ENCODE peak calls at places on chromosomes 16 and 17, in four cellular contexts. Y is cardiac fibroblast, C is omental fat pad, K is progenitor cell of endocrine pancreas. D is an unnamed sample.
A peak's percentile ranks its signal among the peaks of the same experiment; 100 is the strongest.

GRCh38 chr17:65407017-65407416 is 154.4 kb downstream of the AXIN2 start:
- DNase-seq in Y (peak; percentile 49), C (no peak), K (no peak), D (no peak)

GRCh38 chr17:8729860-8730259 is 14.8 kb downstream of the CCDC42 start:
- DNase-seq in Y (no peak), C (no peak), K (no peak), D (no peak)

GRCh38 chr17:65696739-65697394 is 135.4 kb upstream of the AXIN2 start:
- DNase-seq in Y (peak; percentile 81), C (no peak), K (no peak), D (no peak)

GRCh38 chr17:81741049-81741593 is 29.0 kb downstream of the SLC25A10 start:
- DNase-seq in Y (no peak), C (no peak), K (no peak), D (no peak)

GRCh38 chr16:48206594-48207242 is 37.4 kb upstream of the LONP2 start:
- DNase-seq in Y (peak; percentile 8), C (no peak), K (no peak), D (no peak)

GRCh38 chr17:81030726-81031570 is 4.0 kb upstream of the BAIAP2 start:
- DNase-seq in Y (no peak), C (no peak), K (no peak), D (no peak)

GRCh38 chr17:16986391-16986790 is 14.5 kb upstream of the TNFRSF13B start:
- DNase-seq in Y (no peak), C (no peak), K (no peak), D (no peak)

GRCh38 chr17:78724999-78725398 is 57.1 kb downstream of the CYTH1 start:
- DNase-seq in Y (no peak), C (no peak), K (no peak), D (no peak)

GRCh38 chr17:1002771-1003555 is 6.0 kb downstream of the TIMM22 start:
- DNase-seq in Y (peak; percentile 84), C (no peak), K (no peak), D (no peak)

GRCh38 chr16:7268182-7268581 is 64.5 kb upstream of the RBFOX1 start:
- DNase-seq in Y (peak; percentile 27), C (no peak), K (peak; percentile 51), D (peak; percentile 25)

GRCh38 chr16:86874141-86874540 is 295.8 kb downstream of the FOXL1 start:
- DNase-seq in Y (peak; percentile 36), C (no peak), K (no peak), D (no peak)

GRCh38 chr16:28910046-28911031 is 14.7 kb downstream of the RABEP2 start:
- DNase-seq in Y (no peak), C (no peak), K (no peak), D (peak; percentile 75)

GRCh38 chr16:85752511-85753420 is 1.9 kb upstream of the C16orf74 start:
- DNase-seq in Y (peak; percentile 57), C (no peak), K (no peak), D (no peak)

GRCh38 chr16:12436201-12436657 is 367.5 kb downstream of the CPPED1 start:
- DNase-seq in Y (no peak), C (no peak), K (no peak), D (no peak)

GRCh38 chr16:69408451-69408850 is 16.0 kb upstream of the CYB5B start:
- DNase-seq in Y (no peak), C (no peak), K (no peak), D (no peak)

GRCh38 chr17:15436399-15437369 is 30.7 kb downstream of the CDRT4 start:
- DNase-seq in Y (peak; percentile 70), C (no peak), K (no peak), D (no peak)

GRCh38 chr16:2675714-2676113 is 6.6 kb upstream of the KCTD5 start:
- DNase-seq in Y (peak; percentile 39), C (no peak), K (no peak), D (no peak)

GRCh38 chr16:84443166-84443802 is 61.2 kb downstream of the MEAK7 start:
- DNase-seq in Y (no peak), C (no peak), K (no peak), D (no peak)

GRCh38 chr16:50684823-50685455 is 3.8 kb upstream of the SNX20 start:
- DNase-seq in Y (no peak), C (no peak), K (no peak), D (no peak)

GRCh38 chr17:45050680-45051059 is 762 bp downstream of the DCAKD start:
- DNase-seq in Y (peak; percentile 34), C (no peak), K (no peak), D (no peak)

GRCh38 chr16:49608801-49609200 is 235.2 kb downstream of the C16orf78 start:
- DNase-seq in Y (peak; percentile 74), C (no peak), K (no peak), D (no peak)

GRCh38 chr16:27922433-27922832 is 141.1 kb downstream of the GSG1L start:
- DNase-seq in Y (no peak), C (no peak), K (no peak), D (no peak)

GRCh38 chr17:50620848-50621247 is 13.8 kb upstream of the ABCC3 start:
- DNase-seq in Y (no peak), C (no peak), K (no peak), D (no peak)
- TF ChIP-seq CTCF in Y (no peak), C (no peak), K (peak; percentile 32), D (peak; percentile 50)

GRCh38 chr17:75774988-75775668 is 9.5 kb upstream of the UNK start:
- DNase-seq in Y (no peak), C (no peak), K (no peak), D (no peak)

GRCh38 chr17:75774471-75774987 is 9.5 kb upstream of the GALK1 start:
- DNase-seq in Y (peak; percentile 19), C (no peak), K (no peak), D (no peak)

GRCh38 chr17:75773808-75774470 is 8.9 kb upstream of the GALK1 start:
- DNase-seq in Y (no peak), C (no peak), K (no peak), D (no peak)

GRCh38 chr17:75771334-75772281 is 6.6 kb upstream of the GALK1 start:
- DNase-seq in Y (peak; percentile 46), C (no peak), K (no peak), D (no peak)

GRCh38 chr17:75773121-75773807 is 8.3 kb upstream of the GALK1 start:
- DNase-seq in Y (no peak), C (no peak), K (no peak), D (no peak)
- TF ChIP-seq CTCF in Y (no peak), C (no peak), K (no peak), D (peak; percentile 13)

DNA sequence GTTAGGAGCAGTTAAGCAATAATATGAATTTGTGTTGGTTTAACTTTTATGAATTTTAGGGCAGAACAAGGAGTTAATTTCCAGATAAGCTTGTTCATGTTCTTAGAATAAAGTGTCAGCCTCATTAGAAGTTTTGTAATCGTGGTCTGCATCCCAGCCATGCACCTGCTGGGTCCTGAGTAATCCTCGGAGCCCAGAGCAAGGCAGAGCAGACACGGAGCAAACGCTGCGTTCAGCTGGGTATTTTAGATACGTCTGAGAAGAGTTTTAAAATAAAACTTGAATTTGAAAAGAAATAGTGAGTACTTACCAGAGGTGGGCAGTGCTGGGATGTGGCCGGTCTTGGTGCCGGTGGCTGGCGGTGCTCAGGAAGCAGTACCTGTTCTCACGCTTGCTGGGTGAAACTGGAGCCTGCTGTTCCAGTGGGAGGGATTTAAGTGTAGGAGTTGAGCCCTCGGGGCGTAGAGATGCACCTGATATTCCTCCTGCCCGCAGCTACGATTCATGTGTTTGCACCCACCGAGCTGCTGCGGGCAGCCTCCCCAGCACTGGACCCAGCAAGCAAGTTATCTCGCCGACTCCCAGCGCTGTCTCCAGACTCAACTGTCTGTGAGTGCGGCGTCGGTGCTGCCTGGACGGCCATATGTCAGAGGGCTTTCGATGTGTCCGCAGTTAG is at the start of gene ZNF750:
- DNase-seq in Y (no peak), C (no peak), K (no peak), D (no peak)
- TF ChIP-seq CTCF in Y (no peak), C (no peak), K (no peak), D (no peak)

GRCh38 chr17:39923836-39924690 is 3.3 kb downstream of the ORMDL3 start:
- DNase-seq in Y (peak; percentile 53), C (no peak), K (no peak), D (no peak)
- TF ChIP-seq CTCF in Y (peak; percentile 43), C (no peak), K (peak; percentile 35), D (peak; percentile 8)

GRCh38 chr17:73643846-73644144 is 450 bp downstream of the SDK2 start:
- DNase-seq in Y (no peak), C (no peak), K (no peak), D (no peak)

GRCh38 chr17:73644145-73645049 is at the start of gene SDK2:
- DNase-seq in Y (no peak), C (no peak), K (peak; percentile 29), D (no peak)

GRCh38 chr17:73646409-73647305 is 2.4 kb upstream of the SDK2 start:
- DNase-seq in Y (no peak), C (no peak), K (no peak), D (no peak)

GRCh38 chr17:73643012-73643845 is 1.0 kb downstream of the SDK2 start:
- DNase-seq in Y (no peak), C (no peak), K (peak; percentile 37), D (no peak)

DNA sequence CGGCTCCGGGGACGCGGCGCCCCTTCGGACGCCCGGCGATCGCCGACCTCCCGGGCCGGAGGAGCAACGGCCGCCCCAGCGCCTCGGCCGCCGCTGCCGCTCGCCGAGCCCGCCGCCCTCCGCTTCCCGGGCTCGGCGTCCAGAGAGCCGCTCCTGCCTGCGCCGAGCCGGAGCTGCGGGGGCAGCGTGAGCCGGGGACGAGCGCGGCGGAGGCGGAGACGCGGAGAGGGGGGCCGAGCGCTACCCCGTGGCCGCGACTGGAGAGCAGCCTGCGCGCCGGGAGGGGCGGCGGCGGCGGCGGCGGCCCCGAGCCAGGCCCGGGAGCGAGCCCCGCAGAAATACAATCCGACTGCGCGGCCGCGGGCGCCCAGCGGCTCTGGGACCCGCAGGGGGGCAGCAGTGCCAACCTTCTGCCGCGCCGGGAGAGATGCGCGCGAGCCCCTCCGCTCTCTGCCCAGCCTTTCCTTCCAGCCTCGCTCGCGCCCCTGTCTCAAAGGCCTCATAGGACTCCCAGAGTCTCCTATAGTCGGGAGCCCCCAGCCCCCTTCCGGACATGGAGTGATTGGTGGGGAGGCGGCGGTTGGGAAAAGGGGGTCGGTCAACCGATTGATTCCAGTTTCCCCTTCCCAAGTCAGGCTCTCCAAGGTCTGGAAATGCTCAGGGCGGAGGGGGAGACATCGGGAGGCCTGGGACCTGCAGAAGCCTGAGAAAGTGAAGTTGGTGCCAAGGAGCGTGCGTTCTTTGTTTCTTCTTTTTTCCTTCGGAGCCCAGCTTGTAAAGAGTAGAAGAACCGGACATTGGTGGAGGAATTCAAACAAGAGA is 1.0 kb upstream of the SDK2 start:
- DNase-seq in Y (no peak), C (no peak), K (peak; percentile 52), D (no peak)
- TF ChIP-seq CTCF in Y (no peak), C (no peak), K (peak; percentile 54), D (peak; percentile 51)

DNA sequence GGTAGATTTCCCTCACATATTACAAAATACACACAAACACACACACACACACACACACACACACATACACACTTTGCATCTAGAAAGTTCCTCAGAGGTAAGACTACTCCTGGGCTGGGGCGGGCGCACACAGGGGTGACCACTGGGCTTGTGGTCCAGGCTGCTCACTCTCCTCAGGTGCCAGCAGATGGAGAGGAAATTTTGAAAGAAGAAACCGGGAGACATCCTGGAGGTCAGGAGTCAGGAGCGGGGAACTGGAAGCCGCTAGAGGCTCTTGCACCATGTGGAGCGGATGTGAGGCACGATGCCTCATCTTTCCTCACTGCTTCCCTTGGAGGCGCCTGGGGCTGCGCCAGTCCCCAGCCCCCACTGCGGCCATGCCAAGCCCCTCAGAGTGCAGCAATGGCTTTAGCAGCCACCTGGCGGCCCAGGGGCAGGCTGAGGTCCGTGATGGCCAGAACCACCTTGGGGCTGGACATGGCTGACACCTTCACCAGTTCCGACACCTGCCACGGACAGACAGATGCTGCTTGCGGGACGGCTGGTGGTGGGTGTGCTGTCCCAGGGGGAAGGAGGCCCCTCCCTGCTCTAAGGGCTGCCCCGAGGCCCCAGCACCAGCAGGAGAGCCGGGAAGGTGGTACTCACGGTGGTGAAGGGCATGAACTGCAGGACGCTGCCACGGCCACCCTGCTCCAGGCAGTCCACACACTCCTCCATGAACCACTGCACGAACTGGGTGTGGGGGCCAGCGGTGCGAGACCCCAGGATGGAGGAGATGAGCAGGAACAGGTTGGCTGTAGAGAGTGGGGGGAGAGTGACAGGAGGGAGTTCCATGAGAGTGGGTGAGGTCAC is 4.1 kb downstream of the CSF3 start:
- DNase-seq in Y (peak; percentile 92), C (no peak), K (no peak), D (peak; percentile 11)
- TF ChIP-seq CTCF in Y (no peak), C (no peak), K (no peak), D (no peak)